ENCODE peak calls at places on chromosome 14, in ten cellular contexts. N is LoVo; S is stimulated activated CD8-positive, alpha-beta memory T cell treated with anti-CD3 and anti-CD28 coated beads, Interleukin-15, amount 100 ng/mL, for 24 hours; A is globus pallidus; R is endothelial cell; B is NAMALWA; Q is HL-60; L is mammary epithelial cell; U is EL; Z is foreskin melanocyte. F is an unnamed sample.

GRCh38 chr14:63308723-63309317 is 9.9 kb downstream of the GPHB5 start:
- DNase-seq in Z (no peak), A (no peak), B (peak), S (no peak), R (peak), Q (no peak), N (peak), L (no peak), U (peak), F (peak)

GRCh38 chr14:59013672-59014298 is 174.7 kb upstream of the DAAM1 start:
- DNase-seq in B (no peak), L (peak), U (peak), N (peak), Q (no peak), S (no peak), Z (no peak), A (no peak), R (no peak), F (no peak)

GRCh38 chr14:25484194-25484593 is 434.2 kb upstream of the STXBP6 start:
- DNase-seq in Z (no peak), R (no peak), N (no peak), A (peak), L (no peak), S (no peak), Q (no peak), U (no peak), B (no peak), F (no peak)

GRCh38 chr14:92586001-92586947 is 72.7 kb downstream of the RIN3 start:
- DNase-seq in N (no peak), S (no peak), A (no peak), U (peak), Z (peak), B (no peak), Q (peak), R (no peak), L (peak), F (no peak)

GRCh38 chr14:81396108-81396507 is 4.0 kb downstream of the STON2 start:
- DNase-seq in S (no peak), U (no peak), L (peak), Q (no peak), B (no peak), R (no peak), N (no peak), Z (no peak), A (no peak), F (no peak)

GRCh38 chr14:24307575-24308341 is at the start of gene CIDEB:
- DNase-seq in A (peak), Q (peak), S (no peak), L (no peak), N (peak), U (peak), Z (no peak), B (peak), R (peak), F (peak)

GRCh38 chr14:75645051-75645450 is 15.6 kb downstream of the ERG28 start:
- DNase-seq in A (no peak), B (no peak), Q (no peak), L (no peak), S (no peak), N (no peak), R (no peak), U (no peak), Z (no peak), F (no peak)

GRCh38 chr14:69547701-69548348 is 26.8 kb downstream of the CCDC177 start:
- DNase-seq in R (peak), L (no peak), Q (no peak), A (no peak), B (no peak), Z (no peak), N (no peak), S (no peak), U (no peak), F (peak)

GRCh38 chr14:94345344-94346072 is 22.4 kb upstream of the SERPINA6 start:
- DNase-seq in B (no peak), Q (no peak), S (no peak), N (peak), U (peak), L (peak), R (no peak), Z (peak), A (no peak), F (no peak)

F was measured in SK-N-DZ.